ENCODE peak calls at places on chromosome 9, in nine cellular contexts. X is Calu3; Z is NCI-H146; J is kidney tubule cell; R is activated CD4-positive, alpha-beta memory T cell treated with anti-CD3 and anti-CD28 coated beads, Interleukin-2, amount 10 ng/mL, durations not matched to agents 7 days and 5 days; O is T-helper 2 cell; D is CD4-positive, alpha-beta memory T cell; P is GM10248; T is glutamatergic neuron. L is an unnamed sample.

GRCh38 chr9:136629879-136630661 is 32.6 kb upstream of the EGFL7 start:
- DNase-seq in X (peak), Z (peak), J (peak), R (peak), O (peak), D (peak), P (peak), T (peak), L (no peak)

GRCh38 chr9:33787839-33788238 is 7.5 kb upstream of the PRSS3 start:
- DNase-seq in X (no peak), Z (no peak), J (no peak), R (no peak), O (no peak), D (no peak), P (no peak), T (no peak), L (no peak)

GRCh38 chr9:133122167-133122550 is 1.1 kb upstream of the RALGDS start:
- DNase-seq in X (no peak), Z (no peak), J (no peak), R (no peak), O (no peak), D (no peak), P (no peak), T (no peak), L (no peak)

GRCh38 chr9:34884732-34885131 is 73.4 kb upstream of the PHF24 start:
- DNase-seq in X (no peak), Z (no peak), J (peak), R (no peak), O (no peak), D (no peak), P (peak), T (no peak), L (no peak)

GRCh38 chr9:136943291-136944093 is 1.0 kb downstream of the FBXW5 start:
- DNase-seq in X (peak), Z (peak), J (peak), R (peak), O (no peak), D (peak), P (peak), T (no peak), L (no peak)

GRCh38 chr9:115921301-115921700 is 232.3 kb upstream of the PAPPA start:
- DNase-seq in X (no peak), Z (no peak), J (no peak), R (no peak), O (no peak), D (no peak), P (no peak), T (no peak), L (no peak)

GRCh38 chr9:72041369-72041768 is 19.0 kb downstream of the C9orf57 start:
- DNase-seq in X (no peak), Z (no peak), J (no peak), R (no peak), O (no peak), D (no peak), P (no peak), T (no peak), L (no peak)

GRCh38 chr9:114989600-114990410 is 59.4 kb upstream of the TNFSF8 start:
- DNase-seq in X (no peak), Z (no peak), J (no peak), R (peak), O (peak), D (peak), P (peak), T (no peak), L (no peak)

GRCh38 chr9:9612270-9612669 is 1000.5 kb downstream of the PTPRD start:
- DNase-seq in X (no peak), Z (peak), J (no peak), R (no peak), O (no peak), D (no peak), P (no peak), T (no peak), L (no peak)

GRCh38 chr9:127184641-127185040 is 62.2 kb upstream of the ANGPTL2 start:
- DNase-seq in X (no peak), Z (no peak), J (no peak), R (no peak), O (no peak), D (no peak), P (no peak), T (peak), L (no peak)

GRCh38 chr9:19410195-19410503 is 1.3 kb downstream of the ACER2 start:
- DNase-seq in X (no peak), Z (no peak), J (no peak), R (no peak), O (no peak), D (no peak), P (no peak), T (no peak), L (no peak)

GRCh38 chr9:33939924-33940874 is 108.5 kb downstream of the UBAP2 start:
- DNase-seq in X (peak), Z (no peak), J (no peak), R (no peak), O (no peak), D (no peak), P (no peak), T (no peak), L (no peak)

GRCh38 chr9:93288341-93288740 is 104.4 kb downstream of the WNK2 start:
- DNase-seq in X (no peak), Z (no peak), J (no peak), R (peak), O (no peak), D (no peak), P (peak), T (no peak), L (no peak)

GRCh38 chr9:109020581-109020980 is 7.3 kb upstream of the CTNNAL1 start:
- DNase-seq in X (no peak), Z (no peak), J (no peak), R (no peak), O (no peak), D (no peak), P (no peak), T (no peak), L (no peak)

GRCh38 chr9:7802666-7803065 is 3.1 kb upstream of the DMAC1 start:
- DNase-seq in X (no peak), Z (no peak), J (peak), R (no peak), O (no peak), D (no peak), P (no peak), T (no peak), L (no peak)

GRCh38 chr9:2276296-2276695 is 261.1 kb downstream of the SMARCA2 start:
- DNase-seq in X (no peak), Z (no peak), J (no peak), R (no peak), O (no peak), D (no peak), P (no peak), T (no peak), L (no peak)

GRCh38 chr9:124455820-124456219 is 5.6 kb downstream of the ADGRD2 start:
- DNase-seq in X (no peak), Z (no peak), J (no peak), R (no peak), O (no peak), D (no peak), P (no peak), T (peak), L (no peak)

GRCh38 chr9:37540634-37541033 is 35.5 kb downstream of the FBXO10 start:
- DNase-seq in X (no peak), Z (no peak), J (peak), R (no peak), O (no peak), D (no peak), P (no peak), T (no peak), L (no peak)

GRCh38 chr9:36258989-36259315 is 704 bp upstream of the GNE start:
- DNase-seq in X (no peak), Z (no peak), J (peak), R (no peak), O (no peak), D (no peak), P (no peak), T (peak), L (no peak)

GRCh38 chr9:35798658-35799366 is 7.4 kb downstream of the NPR2 start:
- DNase-seq in X (no peak), Z (no peak), J (peak), R (peak), O (no peak), D (no peak), P (no peak), T (no peak), L (no peak)

GRCh38 chr9:136848393-136849037 is 694 bp upstream of the PHPT1 start:
- DNase-seq in X (peak), Z (peak), J (no peak), R (peak), O (no peak), D (peak), P (peak), T (peak), L (no peak)

GRCh38 chr9:33270146-33270545 is 5.3 kb downstream of the CHMP5 start:
- DNase-seq in X (no peak), Z (no peak), J (no peak), R (no peak), O (no peak), D (no peak), P (no peak), T (no peak), L (no peak)

GRCh38 chr9:88197016-88197415 is 58.7 kb upstream of the SPATA31C2 start:
- DNase-seq in X (no peak), Z (no peak), J (peak), R (no peak), O (no peak), D (no peak), P (no peak), T (no peak), L (no peak)

GRCh38 chr9:134707031-134707680 is 65.6 kb downstream of the COL5A1 start:
- DNase-seq in X (no peak), Z (no peak), J (no peak), R (no peak), O (no peak), D (no peak), P (no peak), T (peak), L (no peak)

GRCh38 chr9:6414291-6414690 is 1.3 kb downstream of the UHRF2 start:
- DNase-seq in X (no peak), Z (peak), J (peak), R (no peak), O (no peak), D (no peak), P (no peak), T (no peak), L (no peak)